ENCODE peak calls at places on chromosomes 16 and 17, in ten cellular contexts. Q, C, M, W, I, K, R, X, B and U are unnamed samples.

GRCh38 chr16:85379041-85380001 is 233.8 kb upstream of the GSE1 start:
- DNase-seq in W (no peak), K (no peak), B (no peak), X (peak), Q (peak), I (no peak), R (no peak), M (no peak), C (no peak), U (no peak)

GRCh38 chr17:80694085-80694991 is 149.7 kb downstream of the RPTOR start:
- DNase-seq in R (no peak), K (no peak), W (no peak), M (no peak), X (no peak), Q (peak), I (no peak), B (no peak), C (no peak), U (no peak)

GRCh38 chr16:89922477-89922883 is 662 bp upstream of the TUBB3 start:
- DNase-seq in B (no peak), I (peak), Q (peak), W (peak), M (no peak), R (peak), K (no peak), X (peak), C (peak), U (no peak)

GRCh38 chr16:25692734-25693508 is 1.2 kb downstream of the HS3ST4 start:
- DNase-seq in B (no peak), C (no peak), Q (no peak), R (no peak), I (no peak), M (no peak), X (no peak), W (no peak), K (no peak), U (no peak)

GRCh38 chr17:33385713-33386112 is 92.6 kb upstream of the ASIC2 start:
- DNase-seq in B (no peak), M (no peak), I (no peak), W (no peak), X (no peak), R (no peak), C (no peak), K (no peak), Q (no peak), U (no peak)

GRCh38 chr16:71351558-71351901 is 7.0 kb upstream of the CALB2 start:
- DNase-seq in M (peak), Q (no peak), C (no peak), K (no peak), W (peak), R (no peak), I (no peak), X (no peak), B (no peak), U (no peak)

GRCh38 chr17:61757168-61757567 is 106.2 kb downstream of the BRIP1 start:
- DNase-seq in W (no peak), K (no peak), B (no peak), C (no peak), X (no peak), M (no peak), R (no peak), Q (no peak), I (no peak), U (no peak)

GRCh38 chr17:62562656-62563055 is 64.8 kb upstream of the MRC2 start:
- DNase-seq in X (no peak), C (no peak), Q (no peak), M (no peak), K (no peak), B (no peak), I (no peak), R (no peak), W (no peak), U (no peak)

GRCh38 chr16:51763072-51763658 is 612.1 kb upstream of the SALL1 start:
- DNase-seq in B (no peak), R (no peak), Q (no peak), W (no peak), X (no peak), M (no peak), C (no peak), K (no peak), I (no peak), U (no peak)

GRCh38 chr17:40605301-40605700 is 40.0 kb upstream of the CCR7 start:
- DNase-seq in M (no peak), R (no peak), B (no peak), W (no peak), X (no peak), C (no peak), Q (no peak), K (no peak), I (no peak), U (no peak)